ENCODE peak calls at places on chromosomes 12 and 14, in six cellular contexts. O, B, T, M, X and V are unnamed samples. For H3K9me3, the result is how much of the 10 kb centered on the place peaks cover.

GRCh38 chr14:103521438-103521961 is 1.1 kb downstream of the CKB start:
- DNase-seq in T (no peak), X (no peak), B (no peak), M (peak), O (no peak), V (no peak)

GRCh38 chr12:110179291-110179690 is 55.1 kb downstream of the IFT81 start:
- DNase-seq in B (no peak), O (no peak), T (no peak), M (no peak), X (no peak), V (no peak)

GRCh38 chr14:103862393-103862782 is 15.0 kb upstream of the PPP1R13B start:
- DNase-seq in T (no peak), O (no peak), B (no peak), M (peak), X (no peak), V (no peak)

GRCh38 chr12:52310622-52311281 is 10.4 kb downstream of the KRT83 start:
- DNase-seq in M (peak), B (no peak), T (no peak), O (no peak), X (no peak), V (no peak)

GRCh38 chr14:102039157-102039556 is 47.7 kb downstream of the HSP90AA1 start:
- DNase-seq in B (no peak), O (no peak), X (no peak), T (no peak), M (no peak), V (no peak)

GRCh38 chr12:43758247-43758727 is 303 bp downstream of the PUS7L start:
- DNase-seq in M (no peak), O (peak), X (no peak), B (peak), T (peak), V (no peak)

GRCh38 chr14:64993263-64993662 is 6.6 kb downstream of the FNTB start:
- DNase-seq in X (no peak), O (no peak), M (no peak), B (no peak), T (no peak), V (no peak)

GRCh38 chr14:91115986-91116385 is 2.1 kb downstream of the DGLUCY start:
- DNase-seq in T (peak), M (no peak), X (no peak), O (no peak), B (no peak), V (no peak)

GRCh38 chr12:111635524-111635923 is 36.4 kb upstream of the ATXN2 start:
- DNase-seq in B (no peak), M (peak), O (no peak), T (no peak), X (no peak), V (no peak)

GRCh38 chr14:58629273-58629672 is 8.5 kb upstream of the DACT1 start:
- DNase-seq in O (no peak), B (no peak), X (no peak), M (no peak), T (no peak), V (no peak)

GRCh38 chr14:53882684-53883083 is 73.9 kb downstream of the BMP4 start:
- DNase-seq in X (no peak), O (no peak), B (no peak), M (no peak), T (no peak), V (no peak)

GRCh38 chr14:68596701-68597100 is 196.2 kb downstream of the ZFP36L1 start:
- DNase-seq in T (peak), X (no peak), M (no peak), O (no peak), B (no peak), V (peak)

GRCh38 chr12:78293039-78293686 is 462.5 kb downstream of the NAV3 start:
- DNase-seq in X (no peak), T (no peak), M (no peak), B (no peak), O (no peak), V (no peak)

GRCh38 chr12:128829870-128830504 is 6.2 kb upstream of the SLC15A4 start:
- DNase-seq in M (peak), T (no peak), B (no peak), O (no peak), X (no peak), V (peak)

GRCh38 chr12:62799126-62799736 is 135.7 kb downstream of the PPM1H start:
- DNase-seq in B (peak), T (peak), M (no peak), X (peak), O (no peak), V (no peak)

GRCh38 chr12:46830731-46831334 is 5.0 kb upstream of the SLC38A4 start:
- DNase-seq in T (peak), O (no peak), X (peak), B (no peak), M (no peak), V (peak)

GRCh38 chr12:46831335-46832083 is 5.7 kb upstream of the SLC38A4 start:
- DNase-seq in M (no peak), X (peak), T (peak), B (no peak), O (no peak), V (peak)

GRCh38 chr12:46824709-46825108 is 1.1 kb downstream of the SLC38A4 start:
- DNase-seq in M (no peak), X (no peak), O (no peak), B (no peak), T (no peak), V (no peak)

DNA sequence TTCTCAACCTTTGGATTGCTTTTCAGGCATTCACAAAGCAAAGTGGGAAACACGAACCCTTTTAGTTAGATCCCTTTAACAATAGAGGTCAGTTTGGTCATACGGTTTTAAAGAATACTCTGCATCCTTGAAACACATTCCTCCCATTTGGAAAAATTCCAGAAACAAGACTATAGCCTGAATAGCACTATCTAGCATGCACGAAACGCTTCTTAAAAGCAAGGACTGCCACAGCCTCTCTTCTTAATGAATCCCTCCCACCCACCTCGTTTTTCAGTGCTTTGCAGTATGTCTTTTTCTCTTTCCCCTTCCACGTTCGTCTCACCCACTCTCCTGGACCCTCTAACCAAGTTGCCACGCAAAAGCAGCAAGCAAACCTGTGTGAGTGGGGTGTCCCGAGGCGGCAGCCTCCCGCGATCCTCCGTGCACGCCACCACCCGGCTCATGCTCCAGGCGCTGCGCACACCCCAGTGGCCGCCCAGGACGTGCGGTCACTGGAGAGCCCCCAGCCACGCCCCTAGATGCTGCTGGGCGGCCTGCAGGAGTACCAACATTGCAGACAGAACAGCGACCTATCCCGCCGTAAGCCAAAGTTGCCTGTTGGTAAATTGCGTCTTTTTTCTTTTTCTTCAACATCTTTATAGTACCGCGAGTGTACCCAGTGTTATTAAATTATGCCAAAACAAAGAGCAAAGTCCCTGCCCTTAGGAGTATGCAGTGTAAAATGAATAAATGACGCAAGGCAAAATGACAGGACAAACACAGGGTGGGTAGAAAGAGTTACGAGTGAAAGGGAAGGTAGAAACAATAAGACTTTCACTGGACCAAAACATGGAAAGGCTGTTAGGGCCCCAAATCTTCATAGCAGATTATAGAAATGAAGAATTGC is at the start of gene SLC38A4:
- DNase-seq in X (peak), T (peak), M (no peak), B (no peak), O (no peak), V (peak)
- TF ChIP-seq CTCF in X (no peak), T (no peak), M (no peak), B (no peak), O (no peak), V (peak)

DNA sequence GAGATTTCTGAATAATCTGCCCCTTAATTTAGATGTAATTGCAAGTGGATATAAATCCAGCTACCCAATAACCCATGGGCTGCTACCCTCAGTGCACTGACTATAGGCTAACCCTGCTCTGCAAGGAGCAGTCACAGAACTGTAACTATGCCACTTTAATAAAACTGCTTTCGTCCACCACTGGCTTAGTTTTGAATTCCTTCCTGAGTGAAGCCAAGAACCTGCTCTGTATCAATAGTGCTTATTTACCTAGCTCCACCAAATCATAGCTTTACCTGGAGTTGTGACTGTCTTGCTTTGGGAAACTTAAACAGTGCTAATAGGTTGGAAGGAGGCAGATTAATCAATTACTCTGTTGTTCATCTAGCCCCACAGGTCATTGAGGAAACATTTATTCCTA is 1524.4 kb upstream of the SEL1L start:
- DNase-seq in T (no peak), B (no peak), X (no peak), O (no peak), M (no peak), V (no peak)
- H3K9me3 ChIP-seq in T (under half), B (under half), X (under half), O (under half), M (under half), V (under half)

DNA sequence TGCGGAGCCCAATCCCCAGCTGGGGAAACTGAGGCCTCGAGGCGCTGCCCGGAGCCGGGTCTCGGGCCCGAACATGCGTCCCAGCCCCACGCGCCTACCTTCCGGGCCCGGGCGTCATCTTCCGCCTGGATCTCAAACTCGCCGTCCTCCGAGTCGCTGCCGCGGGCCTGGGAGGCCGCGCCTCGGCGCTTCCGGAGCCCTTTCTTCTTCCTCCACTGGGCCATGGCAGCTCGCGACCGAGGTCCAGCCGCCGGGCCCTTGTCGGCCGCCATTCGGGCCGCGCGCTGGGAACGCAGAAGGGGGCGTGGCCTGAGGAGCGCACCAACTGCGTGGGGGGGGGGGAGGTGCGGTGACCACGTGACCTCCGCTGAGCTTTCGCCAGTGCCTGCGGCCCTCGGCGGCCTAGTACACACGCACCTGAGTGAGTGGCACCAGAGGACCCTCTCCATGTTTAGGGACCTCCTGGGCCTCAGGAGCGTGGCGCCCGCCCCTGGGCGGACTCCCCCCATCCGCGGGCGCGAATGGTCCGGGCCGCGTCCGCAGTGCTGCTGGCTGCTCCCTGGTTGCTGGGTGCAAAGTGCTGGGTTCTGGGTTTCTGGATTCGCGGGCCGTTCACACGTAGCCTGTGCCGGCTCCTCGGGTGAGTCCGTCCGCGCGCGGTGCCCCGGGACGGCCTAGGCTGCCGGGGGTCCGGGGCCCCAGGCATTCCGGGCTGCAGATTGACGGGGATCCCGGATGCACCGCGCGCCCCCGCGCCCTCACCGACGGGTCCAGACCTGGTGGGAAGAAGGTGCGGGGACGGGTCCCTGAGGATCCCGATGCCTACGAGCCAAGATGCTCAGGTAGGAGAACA is at the start of the genes DDX54 and RITA1:
- DNase-seq in X (peak), T (peak), O (no peak), M (peak), B (peak), V (peak)
- TF ChIP-seq POLR2A in X (no peak), T (peak), O (no peak), M (peak), B (peak), V (peak)

DNA sequence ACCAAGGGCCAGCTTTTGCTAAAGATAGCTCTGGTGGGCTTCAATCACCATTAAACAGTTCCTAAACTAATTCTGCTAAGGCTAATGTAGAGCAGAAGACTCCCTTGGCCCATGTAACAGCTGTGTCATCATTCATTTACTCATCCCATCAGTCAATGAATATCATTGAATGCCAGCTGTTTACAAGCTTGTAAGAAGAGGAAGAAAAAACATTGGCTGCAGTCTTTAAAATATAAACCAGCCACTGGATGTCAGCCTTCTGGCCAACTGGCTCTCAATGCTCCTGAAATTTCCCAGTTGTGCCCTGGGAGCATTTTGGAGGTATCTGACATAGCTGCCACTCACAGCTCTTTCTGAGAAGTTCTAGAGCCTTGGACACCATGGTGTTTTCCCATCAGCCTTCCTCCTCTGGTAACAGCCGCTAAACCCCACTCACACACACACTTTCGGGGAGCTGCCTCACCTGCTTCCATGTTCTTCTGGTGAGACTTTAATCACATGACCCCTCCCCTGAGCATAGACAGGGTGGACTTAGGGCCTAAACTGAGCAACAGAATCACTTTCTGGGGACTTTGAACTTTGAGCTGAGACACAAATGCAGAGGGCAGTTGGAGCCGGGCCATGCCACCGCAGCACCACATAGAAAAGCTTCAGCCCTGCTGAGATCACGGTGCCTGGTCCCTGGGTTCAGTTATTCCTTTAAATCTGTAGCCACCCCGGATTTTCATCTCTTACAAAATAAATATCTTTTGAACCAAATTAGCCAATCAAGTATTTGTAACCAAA is 18.2 kb upstream of the MAP3K9 start:
- DNase-seq in M (no peak), O (no peak), T (no peak), X (no peak), B (no peak), V (no peak)
- TF ChIP-seq CTCF in M (no peak), O (no peak), T (no peak), X (no peak), B (no peak), V (no peak)

GRCh38 chr12:120740871-120741270 is 15.2 kb downstream of the ACADS start:
- DNase-seq in O (no peak), M (peak), B (no peak), X (no peak), T (no peak), V (no peak)

GRCh38 chr12:120742207-120742536 is 16.5 kb downstream of the ACADS start:
- DNase-seq in O (no peak), B (no peak), M (peak), X (no peak), T (peak), V (peak)

GRCh38 chr12:120741476-120742206 is 16.0 kb downstream of the ACADS start:
- DNase-seq in X (no peak), B (no peak), O (no peak), M (peak), T (peak), V (no peak)

GRCh38 chr12:120748242-120748641 is 22.6 kb downstream of the ACADS start:
- DNase-seq in O (no peak), T (no peak), B (no peak), M (peak), X (no peak), V (no peak)

GRCh38 chr12:120744922-120745493 is 19.4 kb downstream of the ACADS start:
- DNase-seq in B (no peak), M (peak), T (no peak), O (no peak), X (no peak), V (no peak)
- H3K9me3 ChIP-seq in B (under half), M (under half), T (under half), O (under half), X (under half), V (under half)